ENCODE peak calls at places on chromosomes 2 and 18, in eight cellular contexts. F, G, Y, J, K, U, L and O are unnamed samples.

GRCh38 chr18:77133051-77133919 is 702 bp upstream of the MBP start:
- DNase-seq in F (no peak), G (no peak), Y (no peak), J (no peak), K (no peak), U (no peak), L (no peak), O (no peak)

GRCh38 chr2:171968509-171968908 is 31.2 kb upstream of the METAP1D start:
- DNase-seq in F (no peak), G (no peak), Y (no peak), J (no peak), K (no peak), U (no peak), L (no peak), O (no peak)

GRCh38 chr2:202429164-202429980 is 53.2 kb downstream of the BMPR2 start:
- DNase-seq in F (no peak), G (no peak), Y (peak; percentile 45), J (no peak), K (no peak), U (no peak), L (peak; percentile 77), O (peak; percentile 45)

GRCh38 chr18:53886066-53886465 is 338.4 kb downstream of the MBD2 start:
- DNase-seq in F (no peak), G (no peak), Y (no peak), J (no peak), K (no peak), U (no peak), L (no peak), O (no peak)

GRCh38 chr18:10023853-10024638 is 110.2 kb downstream of the VAPA start:
- DNase-seq in F (no peak), G (no peak), Y (no peak), J (no peak), K (no peak), U (no peak), L (no peak), O (no peak)

GRCh38 chr2:86786001-86786536 is 4.6 kb downstream of the CD8A start:
- DNase-seq in F (no peak), G (no peak), Y (no peak), J (no peak), K (no peak), U (no peak), L (no peak), O (no peak)

GRCh38 chr2:10091182-10091932 is 11.1 kb upstream of the CYS1 start:
- DNase-seq in F (no peak), G (no peak), Y (no peak), J (no peak), K (no peak), U (no peak), L (no peak), O (no peak)

GRCh38 chr18:43534511-43534910 is 257.2 kb upstream of the SYT4 start:
- DNase-seq in F (no peak), G (no peak), Y (no peak), J (peak; percentile 57), K (no peak), U (no peak), L (no peak), O (peak; percentile 4)

GRCh38 chr2:197306691-197307030 is 3.9 kb downstream of the ANKRD44 start:
- DNase-seq in F (no peak), G (no peak), Y (no peak), J (peak; percentile 18), K (peak; percentile 96), U (no peak), L (no peak), O (peak; percentile 9)

GRCh38 chr2:45001629-45002385 is 7.4 kb downstream of the SIX2 start:
- DNase-seq in F (no peak), G (no peak), Y (no peak), J (no peak), K (no peak), U (no peak), L (no peak), O (no peak)

GRCh38 chr2:109171444-109172334 is 42.7 kb downstream of the SH3RF3 start:
- DNase-seq in F (no peak), G (peak; percentile 53), Y (peak; percentile 96), J (peak; percentile 93), K (no peak), U (no peak), L (no peak), O (peak; percentile 98)

GRCh38 chr2:154692927-154693326 is 5.6 kb upstream of the KCNJ3 start:
- DNase-seq in F (no peak), G (peak; percentile 25), Y (no peak), J (peak; percentile 12), K (peak; percentile 63), U (no peak), L (no peak), O (no peak)

GRCh38 chr18:53796042-53796729 is 428.3 kb downstream of the MBD2 start:
- DNase-seq in F (no peak), G (peak; percentile 61), Y (peak; percentile 40), J (peak; percentile 35), K (no peak), U (no peak), L (no peak), O (peak; percentile 89)

GRCh38 chr2:183963609-183964008 is 634.7 kb upstream of the ZNF804A start:
- DNase-seq in F (no peak), G (no peak), Y (no peak), J (no peak), K (no peak), U (no peak), L (no peak), O (no peak)

GRCh38 chr2:219452361-219453317 is 18.0 kb downstream of the SPEG start:
- DNase-seq in F (no peak), G (peak; percentile 83), Y (peak; percentile 81), J (peak; percentile 98), K (no peak), U (no peak), L (no peak), O (peak; percentile 97)

GRCh38 chr18:12849548-12849947 is 34.5 kb downstream of the PTPN2 start:
- DNase-seq in F (no peak), G (no peak), Y (no peak), J (no peak), K (no peak), U (no peak), L (no peak), O (no peak)

GRCh38 chr2:238948765-238949641 is 101.1 kb downstream of the TWIST2 start:
- DNase-seq in F (no peak), G (peak; percentile 74), Y (no peak), J (no peak), K (no peak), U (no peak), L (no peak), O (no peak)

GRCh38 chr18:3441290-3441689 is 8.7 kb upstream of the TGIF1 start:
- DNase-seq in F (peak; percentile 50), G (peak; percentile 75), Y (no peak), J (peak; percentile 64), K (no peak), U (no peak), L (no peak), O (peak; percentile 32)

GRCh38 chr18:46554406-46554805 is 102.6 kb downstream of the LOXHD1 start:
- DNase-seq in F (no peak), G (no peak), Y (no peak), J (no peak), K (no peak), U (no peak), L (no peak), O (no peak)

GRCh38 chr2:214679736-214680135 is 129.7 kb downstream of the BARD1 start:
- DNase-seq in F (no peak), G (no peak), Y (no peak), J (no peak), K (no peak), U (no peak), L (no peak), O (no peak)

GRCh38 chr2:37350917-37351316 is 6.5 kb downstream of the QPCT start:
- DNase-seq in F (no peak), G (no peak), Y (no peak), J (no peak), K (no peak), U (no peak), L (no peak), O (no peak)

GRCh38 chr2:25829377-25829704 is 48.9 kb downstream of the ASXL2 start:
- DNase-seq in F (no peak), G (no peak), Y (no peak), J (no peak), K (no peak), U (no peak), L (no peak), O (no peak)

GRCh38 chr18:31738460-31739407 is 21.9 kb downstream of the SLC25A52 start:
- DNase-seq in F (no peak), G (no peak), Y (no peak), J (peak; percentile 36), K (no peak), U (no peak), L (no peak), O (no peak)

GRCh38 chr18:45666520-45666919 is 51.2 kb downstream of the SLC14A2 start:
- DNase-seq in F (no peak), G (no peak), Y (no peak), J (no peak), K (no peak), U (no peak), L (no peak), O (no peak)

GRCh38 chr2:3042601-3043585 is 334.7 kb downstream of the EIPR1 start:
- DNase-seq in F (no peak), G (no peak), Y (no peak), J (no peak), K (no peak), U (no peak), L (no peak), O (no peak)

GRCh38 chr2:42926438-42927333 is 134.3 kb upstream of the HAAO start:
- DNase-seq in F (no peak), G (no peak), Y (no peak), J (no peak), K (no peak), U (no peak), L (no peak), O (no peak)

GRCh38 chr2:174066871-174067270 is 101.7 kb upstream of the SP3 start:
- DNase-seq in F (no peak), G (no peak), Y (no peak), J (no peak), K (no peak), U (no peak), L (no peak), O (no peak)

GRCh38 chr2:112547333-112547732 is 5.1 kb downstream of the POLR1B start:
- DNase-seq in F (no peak), G (no peak), Y (peak; percentile 14), J (peak; percentile 38), K (no peak), U (no peak), L (no peak), O (peak; percentile 9)

GRCh38 chr2:13114391-13114790 is 397.7 kb downstream of the TRIB2 start:
- DNase-seq in F (peak; percentile 55), G (no peak), Y (no peak), J (no peak), K (peak; percentile 17), U (no peak), L (no peak), O (peak; percentile 28)

GRCh38 chr2:8217366-8218125 is 464.3 kb upstream of the ID2 start:
- DNase-seq in F (no peak), G (peak; percentile 21), Y (no peak), J (no peak), K (peak; percentile 32), U (no peak), L (no peak), O (no peak)